ENCODE peak calls at places on chromosomes 7 and 10, in eight cellular contexts. F, Z, X, S, M, W, E and N are unnamed samples.

GRCh38 chr7:31122649-31123058 is 70.5 kb downstream of the ADCYAP1R1 start:
- DNase-seq in Z (peak; percentile 54), X (peak; percentile 69), F (peak; percentile 90), M (peak; percentile 90), E (peak; percentile 91), W (peak; percentile 91), S (peak; percentile 81), N (peak; percentile 82)

GRCh38 chr10:75957321-75957720 is 525.9 kb downstream of the LRMDA start:
- DNase-seq in M (no peak), Z (no peak), S (peak; percentile 30), E (no peak), F (no peak), X (peak; percentile 25), W (no peak), N (no peak)

GRCh38 chr10:3531097-3531645 is 253.8 kb downstream of the KLF6 start:
- DNase-seq in W (no peak), F (no peak), S (peak; percentile 11), M (peak; percentile 17), E (no peak), X (no peak), Z (no peak), N (no peak)

GRCh38 chr7:30779574-30779973 is 8.4 kb downstream of the MINDY4 start:
- DNase-seq in X (no peak), Z (no peak), M (no peak), F (peak; percentile 8), E (no peak), W (no peak), S (no peak), N (no peak)

GRCh38 chr10:98509745-98510144 is 63.0 kb upstream of the HPS1 start:
- DNase-seq in F (no peak), Z (peak; percentile 44), X (no peak), W (no peak), M (no peak), S (no peak), E (no peak), N (no peak)

GRCh38 chr7:27759491-27759890 is 19.5 kb downstream of the TAX1BP1 start:
- DNase-seq in W (no peak), X (no peak), E (no peak), Z (no peak), M (peak; percentile 40), S (no peak), F (no peak), N (no peak)

GRCh38 chr10:124043310-124044142 is 49.9 kb downstream of the CHST15 start:
- DNase-seq in F (no peak), E (no peak), W (no peak), X (no peak), S (no peak), Z (no peak), M (no peak), N (no peak)

GRCh38 chr7:82375713-82376112 is 67.9 kb downstream of the CACNA2D1 start:
- DNase-seq in S (no peak), Z (no peak), W (no peak), X (no peak), F (no peak), E (no peak), M (no peak), N (no peak)

GRCh38 chr7:8305104-8305503 is 43.1 kb upstream of the ICA1 start:
- DNase-seq in F (no peak), W (no peak), Z (no peak), X (no peak), S (no peak), M (no peak), E (no peak), N (no peak)

GRCh38 chr10:69332278-69333010 is 54.1 kb downstream of the HK1 start:
- DNase-seq in W (no peak), F (no peak), E (peak; percentile 24), X (no peak), S (no peak), Z (peak; percentile 54), M (no peak), N (no peak)

GRCh38 chr10:69334258-69335062 is 56.2 kb downstream of the HK1 start:
- DNase-seq in E (no peak), X (no peak), W (no peak), F (peak; percentile 63), S (peak; percentile 50), Z (no peak), M (no peak), N (no peak)

GRCh38 chr10:69335063-69335587 is 56.8 kb downstream of the HK1 start:
- DNase-seq in F (peak; percentile 57), Z (no peak), S (no peak), E (no peak), M (no peak), X (no peak), W (no peak), N (no peak)

GRCh38 chr10:69331161-69331560 is 52.9 kb downstream of the HK1 start:
- DNase-seq in E (no peak), S (no peak), F (no peak), M (no peak), X (no peak), W (no peak), Z (no peak), N (no peak)

GRCh38 chr10:69333205-69333604 is 54.9 kb downstream of the HK1 start:
- DNase-seq in S (no peak), M (no peak), E (peak; percentile 50), F (peak; percentile 89), W (no peak), X (no peak), Z (no peak), N (peak; percentile 72)
- H3K9ac ChIP-seq in S (no peak overlapping the region), M (no peak overlapping the region), E (no peak overlapping the region), F (no peak overlapping the region), W (no peak overlapping the region), X (no peak overlapping the region), Z (no peak overlapping the region), N (no peak overlapping the region)

GRCh38 chr10:127977368-127978009 is 70.6 kb downstream of the PTPRE start:
- DNase-seq in W (no peak), X (peak; percentile 84), E (peak; percentile 81), F (no peak), M (peak; percentile 44), S (peak; percentile 86), Z (peak; percentile 49), N (no peak)
- H3K9ac ChIP-seq in W (no peak overlapping the region), X (peak overlapping the region; percentile 68), E (peak overlapping the region; percentile 69), F (no peak overlapping the region), M (no peak overlapping the region), S (peak overlapping the region; percentile 32), Z (no peak overlapping the region), N (no peak overlapping the region)

DNA sequence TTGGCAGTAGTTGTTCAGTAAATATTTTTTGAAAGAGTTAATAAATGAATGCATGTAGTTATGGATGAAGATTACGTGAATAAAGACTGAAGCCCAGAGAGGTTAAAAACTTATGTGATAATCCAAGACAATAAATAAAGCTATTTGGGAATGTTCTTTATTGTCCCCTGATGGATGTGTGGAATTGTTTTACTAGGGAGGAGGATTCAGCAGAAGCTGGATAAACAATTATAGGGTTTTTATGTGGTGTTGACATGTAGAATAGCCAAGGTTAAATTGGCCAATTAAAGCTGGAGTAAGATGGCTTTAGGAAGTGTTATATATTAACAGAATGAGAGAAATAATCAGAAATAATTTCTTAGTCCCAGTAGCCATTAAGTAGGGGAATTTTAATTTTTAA is 66.0 kb downstream of the CNNM2 start:
- DNase-seq in Z (no peak), W (no peak), F (no peak), M (no peak), E (no peak), S (no peak), X (no peak), N (no peak)
- H3K9ac ChIP-seq in Z (no peak overlapping the region), W (no peak overlapping the region), F (no peak overlapping the region), M (no peak overlapping the region), E (no peak overlapping the region), S (no peak overlapping the region), X (no peak overlapping the region), N (no peak overlapping the region)

DNA sequence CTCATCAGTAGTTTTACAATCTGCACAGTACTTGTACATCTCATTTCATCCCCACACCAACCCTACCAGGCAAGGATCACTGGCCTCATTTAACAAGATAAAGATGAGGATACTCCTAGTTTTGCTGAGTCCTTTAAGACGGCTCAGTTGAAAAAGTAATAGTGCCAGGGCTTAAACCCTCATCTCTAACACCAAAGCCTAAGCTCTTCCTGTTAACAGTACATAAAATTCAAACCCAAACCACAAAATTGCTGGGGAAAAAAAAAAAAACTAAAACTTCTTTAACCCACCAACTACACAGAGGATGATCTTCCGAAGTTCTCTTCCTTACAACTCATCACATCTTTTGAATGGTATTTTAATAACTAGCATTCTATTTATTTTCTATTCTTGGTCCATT is 1.3 kb downstream of the SAR1A start:
- DNase-seq in F (no peak), X (no peak), E (peak; percentile 48), M (no peak), Z (no peak), W (no peak), S (no peak), N (no peak)
- H3K9ac ChIP-seq in F (peak overlapping the region; percentile 89), X (peak overlapping the region; percentile 100), E (peak overlapping the region; percentile 99), M (peak overlapping the region; percentile 12), Z (no peak overlapping the region), W (peak overlapping the region; percentile 96), S (no peak overlapping the region), N (peak overlapping the region; percentile 80)

GRCh38 chr10:29622382-29622885 is 12.3 kb downstream of the SVIL start:
- DNase-seq in M (no peak), S (no peak), Z (no peak), E (no peak), X (no peak), F (peak; percentile 44), W (no peak), N (no peak)
- H3K9ac ChIP-seq in M (no peak overlapping the region), S (no peak overlapping the region), Z (no peak overlapping the region), E (no peak overlapping the region), X (no peak overlapping the region), F (no peak overlapping the region), W (no peak overlapping the region), N (no peak overlapping the region)

GRCh38 chr7:437293-438280 is 82.1 kb downstream of the PDGFA start:
- DNase-seq in E (no peak), X (no peak), S (no peak), Z (no peak), F (peak; percentile 66), W (no peak), M (no peak), N (peak; percentile 54)

GRCh38 chr7:433558-433957 is 86.1 kb downstream of the PDGFA start:
- DNase-seq in E (no peak), S (no peak), W (no peak), X (no peak), M (no peak), F (no peak), Z (no peak), N (no peak)

GRCh38 chr7:436367-437128 is 83.1 kb downstream of the PDGFA start:
- DNase-seq in F (no peak), E (no peak), M (no peak), W (no peak), S (no peak), X (no peak), Z (no peak), N (no peak)

GRCh38 chr7:434891-435486 is 84.7 kb downstream of the PDGFA start:
- DNase-seq in Z (peak; percentile 50), F (peak; percentile 89), W (no peak), E (no peak), M (no peak), X (no peak), S (no peak), N (peak; percentile 70)

GRCh38 chr7:435518-436366 is 83.9 kb downstream of the PDGFA start:
- DNase-seq in Z (peak; percentile 78), W (no peak), E (peak; percentile 76), S (peak; percentile 53), F (no peak), M (peak; percentile 5), X (peak; percentile 39), N (no peak)
- H3K9ac ChIP-seq in Z (no peak overlapping the region), W (no peak overlapping the region), E (no peak overlapping the region), S (no peak overlapping the region), F (no peak overlapping the region), M (no peak overlapping the region), X (no peak overlapping the region), N (no peak overlapping the region)